ENCODE peak calls at places on chromosomes 16 and 17, in six cellular contexts. One of them, this sample, is unnamed.

GRCh38 chr17:40307691-40308289 is 1.2 kb upstream of the RARA start:
- DNase-seq in heart right ventricle: no peak
- DNase-seq in cardiac fibroblast: no peak
- DNase-seq in neural crest cell: no peak
- DNase-seq in PC-9: no peak
- DNase-seq in endothelial cell: no peak
- DNase-seq in this sample: peak

GRCh38 chr16:67678354-67679023 is 11.9 kb downstream of the C16orf86 start:
- DNase-seq in heart right ventricle: no peak
- DNase-seq in cardiac fibroblast: no peak
- DNase-seq in neural crest cell: no peak
- DNase-seq in PC-9: no peak
- DNase-seq in endothelial cell: no peak
- DNase-seq in this sample: no peak

GRCh38 chr16:87780385-87780989 is 14.7 kb upstream of the KLHDC4 start:
- DNase-seq in heart right ventricle: no peak
- DNase-seq in cardiac fibroblast: peak
- DNase-seq in neural crest cell: no peak
- DNase-seq in PC-9: no peak
- DNase-seq in endothelial cell: peak
- DNase-seq in this sample: no peak

GRCh38 chr16:22071352-22071923 is 20.9 kb upstream of the VWA3A start:
- DNase-seq in heart right ventricle: no peak
- DNase-seq in cardiac fibroblast: peak
- DNase-seq in neural crest cell: no peak
- DNase-seq in PC-9: no peak
- DNase-seq in endothelial cell: no peak
- DNase-seq in this sample: no peak

GRCh38 chr16:15752717-15753488 is 102.9 kb downstream of the NDE1 start:
- DNase-seq in heart right ventricle: no peak
- DNase-seq in cardiac fibroblast: no peak
- DNase-seq in neural crest cell: no peak
- DNase-seq in PC-9: no peak
- DNase-seq in endothelial cell: no peak
- DNase-seq in this sample: no peak

GRCh38 chr17:39950871-39951348 is 11.9 kb upstream of the GSDMA start:
- DNase-seq in heart right ventricle: peak
- DNase-seq in cardiac fibroblast: peak
- DNase-seq in neural crest cell: no peak
- DNase-seq in PC-9: no peak
- DNase-seq in endothelial cell: no peak
- DNase-seq in this sample: peak

GRCh38 chr17:44977740-44978584 is 9.9 kb upstream of the C1QL1 start:
- DNase-seq in heart right ventricle: no peak
- DNase-seq in cardiac fibroblast: no peak
- DNase-seq in neural crest cell: no peak
- DNase-seq in PC-9: no peak
- DNase-seq in endothelial cell: no peak
- DNase-seq in this sample: no peak

GRCh38 chr17:38892083-38892482 is 22.2 kb downstream of the LASP1 start:
- DNase-seq in heart right ventricle: no peak
- DNase-seq in cardiac fibroblast: no peak
- DNase-seq in neural crest cell: no peak
- DNase-seq in PC-9: no peak
- DNase-seq in endothelial cell: no peak
- DNase-seq in this sample: no peak

GRCh38 chr17:9291912-9292562 is 270.7 kb downstream of the NTN1 start:
- DNase-seq in heart right ventricle: peak
- DNase-seq in cardiac fibroblast: no peak
- DNase-seq in neural crest cell: peak
- DNase-seq in PC-9: peak
- DNase-seq in endothelial cell: peak
- DNase-seq in this sample: peak

GRCh38 chr17:73091770-73092517 is 544 bp downstream of the SLC39A11 start:
- DNase-seq in heart right ventricle: peak
- DNase-seq in cardiac fibroblast: peak
- DNase-seq in neural crest cell: no peak
- DNase-seq in PC-9: peak
- DNase-seq in endothelial cell: peak
- DNase-seq in this sample: peak

GRCh38 chr16:21626659-21627277 is 25.6 kb downstream of the IGSF6 start:
- DNase-seq in heart right ventricle: no peak
- DNase-seq in cardiac fibroblast: peak
- DNase-seq in neural crest cell: no peak
- DNase-seq in PC-9: peak
- DNase-seq in endothelial cell: no peak
- DNase-seq in this sample: peak

GRCh38 chr17:10633738-10634379 is 23.2 kb downstream of the MYH3 start:
- DNase-seq in heart right ventricle: no peak
- DNase-seq in cardiac fibroblast: no peak
- DNase-seq in neural crest cell: no peak
- DNase-seq in PC-9: no peak
- DNase-seq in endothelial cell: no peak
- DNase-seq in this sample: no peak

GRCh38 chr16:86074651-86075487 is 175.9 kb downstream of the IRF8 start:
- DNase-seq in heart right ventricle: no peak
- DNase-seq in cardiac fibroblast: peak
- DNase-seq in neural crest cell: peak
- DNase-seq in PC-9: no peak
- DNase-seq in endothelial cell: peak
- DNase-seq in this sample: no peak

GRCh38 chr16:19878760-19879159 is 5.9 kb downstream of the GPRC5B start:
- DNase-seq in heart right ventricle: no peak
- DNase-seq in cardiac fibroblast: no peak
- DNase-seq in neural crest cell: no peak
- DNase-seq in PC-9: no peak
- DNase-seq in endothelial cell: no peak
- DNase-seq in this sample: no peak

GRCh38 chr17:45011767-45012166 is 39.7 kb downstream of the DCAKD start:
- DNase-seq in heart right ventricle: no peak
- DNase-seq in cardiac fibroblast: no peak
- DNase-seq in neural crest cell: no peak
- DNase-seq in PC-9: no peak
- DNase-seq in endothelial cell: no peak
- DNase-seq in this sample: no peak

GRCh38 chr17:81902023-81902652 is at the start of gene NPB:
- DNase-seq in heart right ventricle: no peak
- DNase-seq in cardiac fibroblast: no peak
- DNase-seq in neural crest cell: no peak
- DNase-seq in PC-9: no peak
- DNase-seq in endothelial cell: no peak
- DNase-seq in this sample: peak

GRCh38 chr16:17414421-17414820 is 56.3 kb downstream of the XYLT1 start:
- DNase-seq in heart right ventricle: no peak
- DNase-seq in cardiac fibroblast: no peak
- DNase-seq in neural crest cell: no peak
- DNase-seq in PC-9: no peak
- DNase-seq in endothelial cell: no peak
- DNase-seq in this sample: no peak

GRCh38 chr17:34562387-34562786 is 17.0 kb upstream of the TMEM132E start:
- DNase-seq in heart right ventricle: no peak
- DNase-seq in cardiac fibroblast: no peak
- DNase-seq in neural crest cell: no peak
- DNase-seq in PC-9: no peak
- DNase-seq in endothelial cell: no peak
- DNase-seq in this sample: peak

GRCh38 chr17:273994-274832 is 78.4 kb downstream of the RPH3AL start:
- DNase-seq in heart right ventricle: no peak
- DNase-seq in cardiac fibroblast: no peak
- DNase-seq in neural crest cell: no peak
- DNase-seq in PC-9: no peak
- DNase-seq in endothelial cell: no peak
- DNase-seq in this sample: no peak
- TF ChIP-seq CTCF in heart right ventricle: no peak
- TF ChIP-seq CTCF in cardiac fibroblast: no peak
- TF ChIP-seq CTCF in neural crest cell: no peak
- TF ChIP-seq CTCF in PC-9: no peak
- TF ChIP-seq CTCF in endothelial cell: no peak
- TF ChIP-seq CTCF in this sample: no peak

DNA sequence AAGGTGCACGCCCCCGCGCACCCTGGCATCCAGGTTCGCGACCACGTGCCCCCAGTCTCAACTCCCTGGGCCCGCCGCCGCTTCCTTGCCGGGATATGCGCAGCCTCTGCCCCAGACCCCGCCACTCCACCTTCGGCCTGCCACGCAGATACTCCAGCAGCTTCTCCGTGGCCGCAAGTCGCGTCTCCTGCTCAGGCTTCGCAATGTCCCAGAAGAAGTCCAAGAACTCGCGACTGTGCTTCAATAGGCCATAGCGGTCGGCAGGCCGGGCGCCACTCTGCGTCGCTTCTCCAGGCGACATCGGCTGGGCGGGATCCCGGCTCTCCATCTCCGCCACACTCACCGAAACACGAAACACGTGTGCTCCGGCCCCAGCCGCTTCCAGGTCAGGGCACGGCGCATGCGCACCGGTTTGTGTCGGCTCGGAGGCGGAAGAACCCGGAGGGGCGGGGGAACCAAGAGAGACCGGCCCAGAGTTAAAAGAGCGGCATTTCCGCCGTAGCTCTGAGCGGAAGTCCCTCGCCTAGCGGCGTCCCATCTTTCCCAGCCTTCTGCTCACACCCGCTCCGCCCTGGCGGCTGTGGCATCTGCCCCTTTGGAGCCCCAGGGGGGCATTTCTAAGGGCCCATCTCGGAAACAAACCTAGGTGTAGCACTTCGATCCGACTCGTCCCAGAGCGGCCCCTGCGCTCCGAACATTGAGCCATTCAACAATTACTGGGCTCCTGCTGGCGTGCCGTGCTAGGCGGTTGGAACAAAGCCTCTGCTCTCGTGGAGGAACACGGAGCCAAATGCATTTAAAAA is at the start of gene MYBBP1A:
- DNase-seq in heart right ventricle: peak
- DNase-seq in cardiac fibroblast: peak
- DNase-seq in neural crest cell: peak
- DNase-seq in PC-9: peak
- DNase-seq in endothelial cell: peak
- DNase-seq in this sample: peak
- TF ChIP-seq CTCF in heart right ventricle: peak
- TF ChIP-seq CTCF in cardiac fibroblast: peak
- TF ChIP-seq CTCF in neural crest cell: peak
- TF ChIP-seq CTCF in PC-9: peak
- TF ChIP-seq CTCF in endothelial cell: peak
- TF ChIP-seq CTCF in this sample: no peak

DNA sequence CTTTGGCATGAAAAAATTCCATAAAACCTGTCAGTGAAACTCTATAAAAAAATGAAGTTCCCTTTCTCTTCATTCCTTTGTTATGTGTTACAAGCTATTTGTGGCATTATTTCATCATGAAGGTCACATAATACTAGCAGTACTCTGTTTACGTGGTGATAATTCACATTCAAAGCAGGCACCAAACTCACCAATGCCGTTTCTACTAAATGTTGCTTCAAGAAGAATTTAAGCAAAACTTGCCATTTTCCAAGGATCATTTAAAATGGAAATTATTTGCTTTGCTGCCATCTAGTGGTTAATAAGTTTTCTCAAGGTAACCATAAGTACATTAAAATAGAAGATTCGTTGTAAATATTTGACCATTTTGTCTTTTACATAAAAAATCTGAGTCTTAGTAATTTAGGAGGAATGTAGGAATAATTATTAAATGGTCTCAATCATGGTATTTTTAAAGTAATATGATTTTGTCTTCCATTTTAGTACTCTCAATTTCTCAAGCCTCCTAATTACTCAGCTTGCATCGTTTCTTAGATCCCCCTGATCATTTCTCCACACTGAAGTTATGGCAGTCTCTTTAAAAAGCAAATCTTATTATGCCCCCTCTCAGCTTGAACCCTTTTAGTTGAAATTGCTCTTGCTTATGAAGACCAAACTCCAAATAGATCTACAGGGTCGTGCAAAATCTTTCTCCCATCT is 80.8 kb downstream of the OMG start:
- DNase-seq in heart right ventricle: no peak
- DNase-seq in cardiac fibroblast: peak
- DNase-seq in neural crest cell: no peak
- DNase-seq in PC-9: no peak
- DNase-seq in endothelial cell: no peak
- DNase-seq in this sample: no peak
- TF ChIP-seq CTCF in heart right ventricle: peak
- TF ChIP-seq CTCF in cardiac fibroblast: peak
- TF ChIP-seq CTCF in neural crest cell: peak
- TF ChIP-seq CTCF in PC-9: peak
- TF ChIP-seq CTCF in endothelial cell: peak
- TF ChIP-seq CTCF in this sample: no peak

GRCh38 chr16:10945065-10945787 is 862 bp downstream of the CLEC16A start:
- DNase-seq in heart right ventricle: no peak
- DNase-seq in cardiac fibroblast: no peak
- DNase-seq in neural crest cell: no peak
- DNase-seq in PC-9: no peak
- DNase-seq in endothelial cell: no peak
- DNase-seq in this sample: no peak

GRCh38 chr16:10941127-10941933 is 938 bp downstream of the DEXI start:
- DNase-seq in heart right ventricle: no peak
- DNase-seq in cardiac fibroblast: no peak
- DNase-seq in neural crest cell: no peak
- DNase-seq in PC-9: no peak
- DNase-seq in endothelial cell: no peak
- DNase-seq in this sample: no peak

GRCh38 chr16:10944249-10945064 is at the start of gene CLEC16A:
- DNase-seq in heart right ventricle: peak
- DNase-seq in cardiac fibroblast: peak
- DNase-seq in neural crest cell: peak
- DNase-seq in PC-9: peak
- DNase-seq in endothelial cell: peak
- DNase-seq in this sample: peak

GRCh38 chr16:10940501-10941079 is 1.7 kb downstream of the DEXI start:
- DNase-seq in heart right ventricle: no peak
- DNase-seq in cardiac fibroblast: no peak
- DNase-seq in neural crest cell: no peak
- DNase-seq in PC-9: no peak
- DNase-seq in endothelial cell: no peak
- DNase-seq in this sample: no peak

DNA sequence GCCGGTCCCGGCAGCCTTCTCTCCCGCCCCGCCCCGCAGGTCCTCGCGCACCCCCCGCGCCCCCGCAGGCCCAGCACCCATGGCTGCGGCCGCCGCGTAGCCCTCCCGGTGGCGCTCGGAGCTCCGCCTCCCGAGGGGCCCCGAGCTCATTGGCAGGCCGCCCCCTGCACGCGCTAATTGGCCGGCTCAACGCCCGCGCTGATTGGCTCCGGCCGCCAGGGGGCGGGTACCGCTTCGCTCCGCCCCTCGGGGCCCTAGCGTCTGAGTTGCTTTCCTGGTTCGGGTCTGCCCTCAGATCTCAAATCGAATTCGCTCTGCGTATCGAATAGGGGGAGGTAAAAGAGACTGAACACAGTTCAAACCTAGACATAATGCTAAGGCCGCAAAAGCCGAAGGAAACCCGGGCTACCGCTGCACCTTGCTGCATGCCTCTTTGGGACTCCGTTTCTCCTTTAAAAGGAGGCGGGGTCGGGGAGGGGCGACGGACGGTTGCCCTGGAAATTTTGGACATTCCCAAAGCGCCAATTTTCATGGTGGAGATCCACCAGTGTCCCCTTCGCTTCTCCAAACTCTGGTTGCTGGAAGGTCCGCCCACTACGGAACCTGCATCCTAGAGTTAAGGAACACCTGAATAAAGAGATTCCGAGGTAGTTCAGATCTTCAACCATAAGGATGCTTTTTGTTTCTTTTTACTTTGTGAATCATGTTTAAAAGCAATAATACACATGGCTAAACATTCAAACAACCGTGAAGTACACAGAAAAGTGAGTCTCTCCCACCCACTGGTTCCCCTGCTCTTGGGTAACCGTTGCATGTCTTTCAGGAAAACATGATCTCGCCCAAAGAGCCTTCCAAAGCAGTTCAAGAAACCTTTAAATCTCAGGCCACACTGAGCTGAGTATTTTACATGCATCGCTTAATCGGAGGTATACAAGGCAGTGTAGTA is at the start of gene DEXI:
- DNase-seq in heart right ventricle: peak
- DNase-seq in cardiac fibroblast: peak
- DNase-seq in neural crest cell: peak
- DNase-seq in PC-9: peak
- DNase-seq in endothelial cell: peak
- DNase-seq in this sample: peak
- TF ChIP-seq CTCF in heart right ventricle: peak
- TF ChIP-seq CTCF in cardiac fibroblast: no peak
- TF ChIP-seq CTCF in neural crest cell: no peak
- TF ChIP-seq CTCF in PC-9: peak
- TF ChIP-seq CTCF in endothelial cell: peak
- TF ChIP-seq CTCF in this sample: peak

This sample was measured in Calu3.